ENCODE peak calls at places on chromosomes 5 and 9, in seven cellular contexts. One of them, this sample, is unnamed.
A peak's percentile ranks its signal among the peaks of the same experiment; 100 is the strongest.

GRCh38 chr5:12876541-12877298 is 972.5 kb upstream of the CTNND2 start:
- DNase-seq in MCF 10A: no peak
- DNase-seq in immature natural killer cell: peak; percentile 49
- DNase-seq in Calu3: no peak
- DNase-seq in EH: no peak
- DNase-seq in sciatic nerve: no peak
- DNase-seq in amniotic epithelial cell: no peak
- DNase-seq in this sample: no peak

GRCh38 chr9:33813712-33814641 is 3.0 kb upstream of the UBE2R2 start:
- DNase-seq in sciatic nerve: no peak
- DNase-seq in EH: peak; percentile 92
- DNase-seq in MCF 10A: peak; percentile 58
- DNase-seq in amniotic epithelial cell: peak; percentile 79
- DNase-seq in immature natural killer cell: peak; percentile 56
- DNase-seq in Calu3: peak; percentile 11
- DNase-seq in this sample: no peak

GRCh38 chr5:127098246-127098645 is 24.9 kb upstream of the C5orf63 start:
- DNase-seq in immature natural killer cell: no peak
- DNase-seq in EH: no peak
- DNase-seq in amniotic epithelial cell: no peak
- DNase-seq in sciatic nerve: no peak
- DNase-seq in MCF 10A: no peak
- DNase-seq in Calu3: no peak
- DNase-seq in this sample: no peak

GRCh38 chr5:165630211-165630866 is 2124.9 kb downstream of the MAT2B start:
- DNase-seq in Calu3: peak; percentile 75
- DNase-seq in sciatic nerve: no peak
- DNase-seq in EH: peak; percentile 1
- DNase-seq in MCF 10A: peak; percentile 87
- DNase-seq in immature natural killer cell: no peak
- DNase-seq in amniotic epithelial cell: peak; percentile 91
- DNase-seq in this sample: peak; percentile 3

GRCh38 chr9:82975176-82975575 is 87.8 kb downstream of the RASEF start:
- DNase-seq in sciatic nerve: no peak
- DNase-seq in EH: no peak
- DNase-seq in MCF 10A: no peak
- DNase-seq in immature natural killer cell: no peak
- DNase-seq in amniotic epithelial cell: no peak
- DNase-seq in Calu3: no peak
- DNase-seq in this sample: no peak

GRCh38 chr9:112112519-112112918 is 62.6 kb downstream of the SUSD1 start:
- DNase-seq in immature natural killer cell: no peak
- DNase-seq in Calu3: peak; percentile 49
- DNase-seq in MCF 10A: peak; percentile 83
- DNase-seq in EH: peak; percentile 91
- DNase-seq in sciatic nerve: no peak
- DNase-seq in amniotic epithelial cell: peak; percentile 85
- DNase-seq in this sample: no peak

GRCh38 chr9:134553061-134553891 is 88.3 kb upstream of the COL5A1 start:
- DNase-seq in EH: no peak
- DNase-seq in amniotic epithelial cell: no peak
- DNase-seq in MCF 10A: no peak
- DNase-seq in Calu3: no peak
- DNase-seq in sciatic nerve: peak; percentile 60
- DNase-seq in immature natural killer cell: no peak
- DNase-seq in this sample: no peak

GRCh38 chr5:68745459-68745858 is 348.4 kb upstream of the SLC30A5 start:
- DNase-seq in amniotic epithelial cell: no peak
- DNase-seq in MCF 10A: peak; percentile 34
- DNase-seq in sciatic nerve: no peak
- DNase-seq in EH: peak; percentile 36
- DNase-seq in Calu3: no peak
- DNase-seq in immature natural killer cell: no peak
- DNase-seq in this sample: no peak

GRCh38 chr9:126690431-126691051 is 76.8 kb downstream of the LMX1B start:
- DNase-seq in Calu3: peak; percentile 73
- DNase-seq in immature natural killer cell: peak; percentile 57
- DNase-seq in sciatic nerve: no peak
- DNase-seq in EH: peak; percentile 17
- DNase-seq in MCF 10A: peak; percentile 54
- DNase-seq in amniotic epithelial cell: no peak
- DNase-seq in this sample: no peak

GRCh38 chr9:94933429-94933828 is 206.9 kb downstream of the AOPEP start:
- DNase-seq in sciatic nerve: no peak
- DNase-seq in amniotic epithelial cell: no peak
- DNase-seq in Calu3: no peak
- DNase-seq in immature natural killer cell: no peak
- DNase-seq in EH: peak; percentile 89
- DNase-seq in MCF 10A: no peak
- DNase-seq in this sample: no peak